ENCODE peak calls at places on chromosomes 12 and 14, in five cellular contexts. Z is GM12891, H is H1, X is GM12878, S is K562. V is an unnamed sample.

GRCh38 chr12:132771126-132771838 is 9.7 kb upstream of the ANKLE2 start:
- DNase-seq in Z (no peak), H (no peak), X (no peak), S (no peak), V (no peak)

GRCh38 chr12:22014783-22015144 is 31.3 kb upstream of the CMAS start:
- DNase-seq in Z (no peak), H (no peak), X (no peak), S (no peak), V (no peak)

GRCh38 chr12:61490732-61491498 is 769.3 kb upstream of the USP15 start:
- DNase-seq in Z (no peak), H (no peak), X (no peak), S (no peak), V (no peak)

GRCh38 chr12:61993734-61994345 is 266.4 kb upstream of the USP15 start:
- DNase-seq in Z (no peak), H (no peak), X (no peak), S (peak), V (no peak)

GRCh38 chr12:85130631-85131030 is 94.5 kb downstream of the LRRIQ1 start:
- DNase-seq in Z (no peak), H (no peak), X (no peak), S (no peak), V (no peak)

GRCh38 chr12:53071591-53072551 is 7.3 kb downstream of the SPRYD3 start:
- DNase-seq in Z (no peak), H (no peak), X (no peak), S (peak), V (no peak)

GRCh38 chr12:51421266-51421884 is 3.3 kb upstream of the SLC4A8 start:
- DNase-seq in Z (no peak), H (peak), X (no peak), S (peak), V (no peak)

GRCh38 chr12:122094735-122095561 is 16.4 kb downstream of the MLXIP start:
- DNase-seq in Z (no peak), H (no peak), X (no peak), S (no peak), V (no peak)

GRCh38 chr12:47014474-47014873 is 64.9 kb upstream of the PCED1B start:
- DNase-seq in Z (no peak), H (no peak), X (no peak), S (no peak), V (no peak)

GRCh38 chr14:37061697-37062096 is 110.7 kb downstream of the SLC25A21 start:
- DNase-seq in Z (no peak), H (no peak), X (no peak), S (no peak), V (no peak)

GRCh38 chr12:48286665-48287064 is 64.1 kb downstream of the ZNF641 start:
- DNase-seq in Z (no peak), H (no peak), X (no peak), S (no peak), V (no peak)

GRCh38 chr14:100049220-100049619 is 16.0 kb upstream of the EVL start:
- DNase-seq in Z (no peak), H (no peak), X (no peak), S (no peak), V (no peak)

GRCh38 chr12:112595415-112595814 is 176.7 kb downstream of the PTPN11 start:
- DNase-seq in Z (no peak), H (no peak), X (no peak), S (no peak), V (no peak)

GRCh38 chr12:66563220-66563619 is 115.7 kb downstream of the GRIP1 start:
- DNase-seq in Z (no peak), H (no peak), X (no peak), S (no peak), V (no peak)

GRCh38 chr12:131457331-131458047 is 253.4 kb upstream of the SFSWAP start:
- DNase-seq in Z (no peak), H (no peak), X (no peak), S (no peak), V (no peak)

GRCh38 chr14:75340921-75341320 is 62.3 kb downstream of the FOS start:
- DNase-seq in Z (no peak), H (no peak), X (no peak), S (no peak), V (no peak)
- TF ChIP-seq POLR2A in Z (no peak), H (no peak), X (no peak), S (no peak), V (no peak)

DNA sequence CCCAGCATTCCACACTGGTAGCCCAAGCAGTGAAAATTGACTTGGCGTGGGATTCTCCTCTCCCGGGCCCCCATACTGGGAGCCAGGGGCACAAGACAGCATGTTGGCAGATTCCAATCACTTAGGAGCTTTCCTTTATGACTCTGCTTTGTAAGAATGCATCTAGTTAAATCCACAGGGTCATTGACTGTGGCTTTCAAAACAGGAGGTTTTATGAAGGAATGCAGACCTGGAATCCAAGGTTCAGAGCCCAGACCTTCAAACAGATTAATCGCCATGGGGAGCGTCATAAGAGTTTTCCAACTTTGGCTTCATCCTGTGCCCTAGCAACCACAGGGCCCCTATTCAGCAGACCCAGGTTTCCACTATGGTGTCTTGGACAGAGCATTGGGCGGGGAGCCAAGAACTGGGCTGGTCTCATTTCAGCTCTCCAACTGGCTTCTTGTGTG is 76.4 kb upstream of the RMST start:
- DNase-seq in Z (no peak), H (no peak), X (no peak), S (no peak), V (no peak)
- TF ChIP-seq TAF1 in Z (no peak), H (no peak), X (no peak), S (no peak), V (no peak)

GRCh38 chr12:4734625-4735196 is 14.5 kb downstream of the GALNT8 start:
- DNase-seq in Z (no peak), H (no peak), X (no peak), S (no peak), V (no peak)
- TF ChIP-seq POLR2AphosphoS5 in Z (no peak), H (no peak), X (no peak), S (no peak), V (no peak)

DNA sequence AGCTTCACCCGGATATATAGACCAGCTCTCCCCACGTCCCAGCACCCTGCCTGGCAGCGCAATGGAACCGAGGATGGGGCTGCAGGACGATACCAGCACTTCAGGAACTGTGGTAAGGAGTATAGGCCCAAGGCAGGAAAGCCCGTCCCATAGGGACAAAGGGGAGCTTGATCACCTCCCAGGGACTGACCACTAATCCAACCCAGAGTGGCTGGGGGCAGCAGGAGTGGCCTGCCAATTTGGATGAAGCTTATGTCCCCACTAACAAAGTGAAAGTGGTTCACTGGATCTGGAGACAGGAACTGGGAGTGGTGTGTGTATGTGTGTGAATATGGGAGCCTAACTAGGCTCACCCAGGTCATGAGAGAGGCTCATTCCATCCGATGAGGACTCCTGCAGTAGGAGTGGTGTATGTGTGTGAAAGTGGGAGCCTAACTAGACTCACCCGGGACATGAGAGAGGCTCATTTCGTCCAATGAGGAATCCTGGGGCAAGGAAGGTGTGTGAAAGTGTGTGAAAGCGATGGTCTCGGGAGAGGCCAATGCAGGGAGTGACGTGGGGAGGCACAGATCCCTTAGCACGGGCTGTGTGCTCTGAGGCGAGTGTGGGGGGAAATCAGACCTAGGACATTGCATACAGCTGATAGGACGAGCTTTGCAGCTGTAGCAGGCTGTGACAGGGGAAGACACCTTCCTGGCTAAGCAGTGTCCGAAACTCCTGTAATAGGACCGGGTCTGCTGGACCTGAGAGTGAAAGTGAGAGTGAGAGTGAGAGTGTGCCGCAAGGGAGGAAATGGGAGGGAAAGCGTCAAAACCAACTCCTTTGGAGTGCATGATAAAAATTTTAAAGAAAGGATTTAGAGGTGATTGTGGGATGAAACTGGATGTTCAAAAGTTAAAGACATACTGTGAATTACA is 25.7 kb downstream of the KLRK1 start:
- DNase-seq in Z (no peak), H (no peak), X (peak), S (peak), V (peak)
- TF ChIP-seq POLR2A in Z (peak), H (no peak), X (peak), S (peak), V (no peak)

GRCh38 chr14:106207316-106207715 is 680.9 kb downstream of the TMEM121 start:
- DNase-seq in Z (no peak), H (no peak), X (no peak), S (no peak), V (no peak)
- TF ChIP-seq TAF1 in Z (no peak), H (no peak), X (no peak), S (no peak), V (no peak)

GRCh38 chr14:92004062-92004461 is 35.8 kb downstream of the TRIP11 start:
- DNase-seq in Z (no peak), H (no peak), X (no peak), S (no peak), V (no peak)
- TF ChIP-seq POLR2AphosphoS5 in Z (no peak), H (no peak), X (no peak), S (no peak), V (no peak)

DNA sequence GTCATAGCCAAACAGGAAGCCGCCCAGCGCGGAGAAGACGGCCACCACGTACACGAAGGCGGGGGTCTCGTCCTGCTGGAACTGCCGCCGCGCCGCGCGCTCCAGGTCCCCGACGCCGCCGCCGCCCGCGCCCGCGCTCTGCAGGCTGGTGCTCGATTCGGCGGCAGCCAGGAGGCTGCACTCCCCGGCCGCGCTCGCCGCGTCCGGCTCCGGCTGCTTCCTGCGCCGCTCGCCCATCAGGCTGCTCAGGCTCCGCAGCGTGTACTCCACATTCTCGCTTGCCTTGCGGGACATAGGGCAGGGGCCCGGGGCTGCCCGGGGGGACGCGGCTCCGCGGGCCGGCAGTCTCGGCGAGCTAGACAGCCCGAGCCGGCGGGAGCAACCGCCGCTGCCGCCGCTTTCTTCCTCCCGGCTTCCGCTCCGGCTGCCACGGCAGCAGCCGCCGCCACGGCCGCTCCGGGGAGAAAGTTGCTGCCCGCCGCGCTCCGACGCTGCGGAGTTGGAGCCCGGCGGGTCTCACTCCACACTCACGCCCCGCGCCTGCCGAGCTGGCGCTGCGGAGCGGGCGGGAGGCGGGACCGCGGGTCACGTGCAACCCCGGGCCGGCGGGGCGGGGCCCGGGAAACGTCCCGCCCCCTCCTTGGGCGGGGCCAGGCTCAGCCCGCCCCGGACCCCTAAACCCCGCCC is at the start of gene SLC2A13:
- DNase-seq in Z (peak), H (peak), X (no peak), S (peak), V (peak)
- TF ChIP-seq POLR2A in Z (no peak), H (peak), X (peak), S (peak), V (no peak)